ENCODE peak calls at places on chromosomes 6 and 20, in four cellular contexts. G, A, D and F are unnamed samples.

GRCh38 chr6:111938710-111939109 is 65.5 kb upstream of the FYN start:
- DNase-seq in G (no peak), A (peak; percentile 35), D (no peak), F (no peak)

GRCh38 chr6:157561037-157561790 is 180.2 kb downstream of the ZDHHC14 start:
- DNase-seq in G (no peak), A (no peak), D (peak; percentile 73), F (no peak)

GRCh38 chr20:5843054-5843731 is 93.0 kb downstream of the SHLD1 start:
- DNase-seq in G (no peak), A (no peak), D (peak; percentile 55), F (no peak)

GRCh38 chr20:16096756-16097326 is 476.4 kb downstream of the KIF16B start:
- DNase-seq in G (no peak), A (no peak), D (no peak), F (no peak)

GRCh38 chr6:162211022-162211421 is 516.5 kb downstream of the PRKN start:
- DNase-seq in G (no peak), A (no peak), D (no peak), F (no peak)

GRCh38 chr6:84772428-84773132 is 8.2 kb upstream of the TBX18 start:
- DNase-seq in G (no peak), A (no peak), D (no peak), F (no peak)

GRCh38 chr6:152054441-152054840 is 247.0 kb downstream of the ESR1 start:
- DNase-seq in G (no peak), A (peak; percentile 43), D (no peak), F (no peak)

GRCh38 chr6:53095716-53096115 is 30.5 kb downstream of the FBXO9 start:
- DNase-seq in G (no peak), A (no peak), D (no peak), F (no peak)

GRCh38 chr6:37074053-37074827 is 68.8 kb downstream of the FGD2 start:
- DNase-seq in G (peak; percentile 30), A (no peak), D (no peak), F (no peak)

GRCh38 chr6:140217283-140217682 is 842.8 kb upstream of the CITED2 start:
- DNase-seq in G (no peak), A (no peak), D (no peak), F (no peak)

GRCh38 chr6:165616116-165616515 is 46.9 kb downstream of the PDE10A start:
- DNase-seq in G (no peak), A (no peak), D (no peak), F (no peak)

GRCh38 chr6:20877008-20877937 is 343.0 kb downstream of the CDKAL1 start:
- DNase-seq in G (peak; percentile 15), A (peak; percentile 93), D (peak; percentile 89), F (no peak)

GRCh38 chr6:57224769-57225515 is 2.8 kb upstream of the RAB23 start:
- DNase-seq in G (peak; percentile 27), A (no peak), D (no peak), F (no peak)

GRCh38 chr6:151539506-151540268 is 45.9 kb downstream of the CCDC170 start:
- DNase-seq in G (no peak), A (no peak), D (no peak), F (no peak)

GRCh38 chr6:2426561-2427340 is 181.3 kb upstream of the GMDS start:
- DNase-seq in G (no peak), A (no peak), D (no peak), F (no peak)

DNA sequence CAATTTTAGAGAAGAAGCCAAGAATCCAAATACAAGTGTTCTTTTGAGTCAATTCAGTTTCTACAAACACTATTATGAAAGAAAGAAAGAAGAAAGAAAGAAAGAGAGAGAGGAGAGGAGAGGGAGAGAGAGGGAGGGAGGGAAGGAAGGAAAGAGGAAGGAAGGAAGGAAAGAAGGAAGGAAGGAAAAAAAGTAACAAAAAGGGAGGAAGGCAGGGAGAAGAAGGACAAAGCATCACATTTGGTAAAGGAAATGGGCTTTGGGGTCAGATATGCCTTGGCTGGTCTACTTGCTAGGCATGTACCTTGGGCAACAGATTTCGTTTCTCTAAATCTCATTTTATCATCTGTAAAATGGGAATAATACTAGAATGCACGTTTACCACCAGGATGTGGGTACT is 49.4 kb upstream of the BCAS1 start:
- DNase-seq in G (no peak), A (no peak), D (no peak), F (no peak)
- TF ChIP-seq TARDBP in G (no peak), A (no peak), D (no peak), F (no peak)

GRCh38 chr20:8060977-8061376 is 41.4 kb upstream of the TMX4 start:
- DNase-seq in G (no peak), A (no peak), D (no peak), F (no peak)

GRCh38 chr20:8062781-8063180 is 43.2 kb upstream of the TMX4 start:
- DNase-seq in G (no peak), A (no peak), D (no peak), F (no peak)

DNA sequence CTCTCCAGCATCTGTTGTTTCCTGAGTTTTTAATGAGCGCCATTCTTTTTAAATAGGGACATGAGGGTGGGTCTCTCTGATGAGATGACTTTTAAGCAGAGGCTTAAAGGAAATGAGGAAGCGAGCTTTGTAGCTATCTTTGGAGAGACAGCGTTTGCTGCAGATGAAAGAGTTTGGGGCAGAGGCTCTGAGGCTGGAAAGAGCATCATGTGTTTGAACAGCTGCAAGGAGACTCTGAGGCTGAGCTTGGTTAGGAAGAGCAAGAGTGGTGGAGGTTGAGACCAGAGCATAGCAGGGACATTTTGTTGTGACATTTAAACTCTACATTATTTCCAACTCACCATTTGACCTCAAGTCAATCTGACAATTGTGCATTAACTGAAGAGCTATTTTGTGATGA is 38.3 kb upstream of the TMX4 start:
- DNase-seq in G (no peak), A (no peak), D (no peak), F (no peak)
- TF ChIP-seq TARDBP in G (no peak), A (no peak), D (no peak), F (no peak)

DNA sequence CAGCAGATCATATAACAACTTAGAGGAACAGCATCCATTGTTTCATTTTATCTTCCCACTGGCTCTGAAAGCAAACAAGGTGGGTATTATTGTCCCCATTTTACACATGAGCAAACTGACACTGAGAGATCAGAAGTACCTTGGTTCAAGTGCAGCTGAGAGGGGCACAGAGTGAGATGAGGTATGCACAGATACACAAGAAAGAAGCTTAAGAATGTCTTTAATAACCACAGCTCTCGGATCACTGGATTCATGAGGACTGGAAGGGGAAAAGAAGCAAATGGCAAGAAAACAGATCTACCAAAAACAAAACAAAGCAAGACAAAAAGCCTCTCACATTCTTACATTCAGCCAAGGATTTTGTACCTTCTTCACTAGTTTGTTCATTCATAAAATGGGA is 10.6 kb downstream of the SLC2A10 start:
- DNase-seq in G (no peak), A (no peak), D (no peak), F (no peak)
- TF ChIP-seq TARDBP in G (no peak), A (no peak), D (no peak), F (no peak)

GRCh38 chr20:61094581-61094980 is 157.5 kb upstream of the CDH4 start:
- DNase-seq in G (no peak), A (no peak), D (no peak), F (no peak)

GRCh38 chr20:61105395-61105794 is 146.7 kb upstream of the CDH4 start:
- DNase-seq in G (no peak), A (no peak), D (no peak), F (no peak)

GRCh38 chr20:61100489-61100888 is 151.6 kb upstream of the CDH4 start:
- DNase-seq in G (no peak), A (no peak), D (no peak), F (no peak)

GRCh38 chr20:61096463-61096862 is 155.6 kb upstream of the CDH4 start:
- DNase-seq in G (no peak), A (no peak), D (no peak), F (no peak)

DNA sequence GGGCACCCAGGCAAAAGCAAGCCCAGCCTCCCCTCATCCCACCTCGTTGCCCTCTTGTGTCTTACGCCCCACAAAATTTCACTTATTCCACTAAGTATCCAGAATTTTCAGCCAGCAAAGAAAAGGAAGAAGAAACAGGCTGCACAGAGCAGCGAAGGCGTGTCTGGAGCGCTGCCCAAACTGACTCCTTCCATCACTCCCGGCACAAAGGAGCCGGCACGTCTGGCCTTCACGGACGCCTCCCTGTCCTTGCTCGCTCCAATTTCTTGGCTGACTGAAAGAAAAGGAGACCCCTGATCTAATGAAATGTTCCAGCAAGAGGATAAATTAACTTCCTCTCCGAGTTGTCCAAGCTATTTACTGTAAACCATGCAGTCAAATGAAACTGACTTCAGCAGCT is 152.3 kb upstream of the CDH4 start:
- DNase-seq in G (no peak), A (no peak), D (no peak), F (no peak)
- TF ChIP-seq TARDBP in G (no peak), A (no peak), D (no peak), F (no peak)

GRCh38 chr20:37989601-37990001 is 43.7 kb downstream of the TTI1 start:
- DNase-seq in G (no peak), A (no peak), D (no peak), F (no peak)
- TF ChIP-seq TARDBP in G (no peak), A (no peak), D (no peak), F (no peak)

GRCh38 chr20:48632825-48633619 is 194.8 kb downstream of the PREX1 start:
- DNase-seq in G (no peak), A (no peak), D (no peak), F (no peak)

GRCh38 chr20:48635361-48635760 is 192.4 kb downstream of the PREX1 start:
- DNase-seq in G (no peak), A (no peak), D (no peak), F (no peak)

GRCh38 chr20:48635791-48636267 is 192.0 kb downstream of the PREX1 start:
- DNase-seq in G (peak; percentile 83), A (peak; percentile 29), D (no peak), F (peak; percentile 88)

GRCh38 chr20:48633620-48634257 is 194.1 kb downstream of the PREX1 start:
- DNase-seq in G (no peak), A (no peak), D (no peak), F (no peak)

DNA sequence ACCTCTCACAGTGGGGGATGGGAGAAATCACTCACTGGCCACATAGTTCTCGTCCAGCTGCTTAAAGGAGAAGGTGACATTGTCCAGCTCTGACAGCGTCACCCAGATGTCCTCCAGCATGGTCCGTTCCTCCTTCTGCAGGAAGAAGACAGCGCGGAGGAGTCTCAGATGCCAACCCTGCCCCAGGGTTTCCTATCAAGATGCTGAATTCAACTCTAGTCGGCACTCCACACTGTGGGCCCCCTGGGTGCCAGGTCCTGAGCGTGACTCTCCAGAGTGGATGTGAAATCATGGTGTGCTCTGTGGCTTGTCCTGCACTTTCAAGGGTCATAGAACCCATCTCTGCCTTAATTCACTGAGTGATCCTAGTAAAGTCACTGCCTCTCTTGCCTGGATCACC is 193.2 kb downstream of the PREX1 start:
- DNase-seq in G (no peak), A (no peak), D (no peak), F (no peak)
- TF ChIP-seq TARDBP in G (no peak), A (no peak), D (no peak), F (no peak)

GRCh38 chr6:147135211-147135672 is 69.0 kb upstream of the STXBP5 start:
- DNase-seq in G (peak; percentile 24), A (no peak), D (no peak), F (no peak)
- TF ChIP-seq TARDBP in G (no peak), A (no peak), D (no peak), F (no peak)